ENCODE peak calls at places on chromosomes 12 and 14, in seven cellular contexts. One of them, this sample, is unnamed.

GRCh38 chr12:12091977-12092663 is 21.4 kb downstream of the BCL2L14 start:
- DNase-seq in activated CD8-positive, alpha-beta T cell treated with anti-CD3 and anti-CD28 coated beads for 36 hours: no peak
- DNase-seq in heart left ventricle: no peak
- DNase-seq in Calu3: no peak
- DNase-seq in HFFc6: no peak
- DNase-seq in endothelial cell: no peak
- DNase-seq in fibroblast of mammary gland: no peak
- DNase-seq in this sample: no peak

GRCh38 chr14:33661071-33661470 is 289.8 kb downstream of the EGLN3 start:
- DNase-seq in fibroblast of mammary gland: no peak
- DNase-seq in activated CD8-positive, alpha-beta T cell treated with anti-CD3 and anti-CD28 coated beads for 36 hours: no peak
- DNase-seq in endothelial cell: no peak
- DNase-seq in heart left ventricle: no peak
- DNase-seq in HFFc6: no peak
- DNase-seq in Calu3: no peak
- DNase-seq in this sample: no peak

GRCh38 chr12:120992989-120993388 is 14.6 kb downstream of the HNF1A start:
- DNase-seq in HFFc6: no peak
- DNase-seq in endothelial cell: no peak
- DNase-seq in activated CD8-positive, alpha-beta T cell treated with anti-CD3 and anti-CD28 coated beads for 36 hours: no peak
- DNase-seq in fibroblast of mammary gland: no peak
- DNase-seq in heart left ventricle: no peak
- DNase-seq in Calu3: no peak
- DNase-seq in this sample: no peak

GRCh38 chr12:79690606-79691298 is at the start of gene PAWR:
- DNase-seq in HFFc6: peak; percentile 41
- DNase-seq in Calu3: peak; percentile 92
- DNase-seq in endothelial cell: peak; percentile 79
- DNase-seq in fibroblast of mammary gland: peak; percentile 46
- DNase-seq in heart left ventricle: peak; percentile 36
- DNase-seq in activated CD8-positive, alpha-beta T cell treated with anti-CD3 and anti-CD28 coated beads for 36 hours: peak; percentile 41
- DNase-seq in this sample: peak; percentile 94

GRCh38 chr12:129887047-129887568 is 16.7 kb downstream of the TMEM132D start:
- DNase-seq in HFFc6: no peak
- DNase-seq in fibroblast of mammary gland: no peak
- DNase-seq in Calu3: no peak
- DNase-seq in endothelial cell: no peak
- DNase-seq in activated CD8-positive, alpha-beta T cell treated with anti-CD3 and anti-CD28 coated beads for 36 hours: no peak
- DNase-seq in heart left ventricle: no peak
- DNase-seq in this sample: no peak

GRCh38 chr12:1203735-1204019 is 212.7 kb downstream of the ERC1 start:
- DNase-seq in activated CD8-positive, alpha-beta T cell treated with anti-CD3 and anti-CD28 coated beads for 36 hours: no peak
- DNase-seq in fibroblast of mammary gland: no peak
- DNase-seq in HFFc6: no peak
- DNase-seq in endothelial cell: no peak
- DNase-seq in heart left ventricle: no peak
- DNase-seq in Calu3: no peak
- DNase-seq in this sample: no peak

GRCh38 chr14:93009471-93010117 is 86.6 kb downstream of the CHGA start:
- DNase-seq in HFFc6: no peak
- DNase-seq in heart left ventricle: peak; percentile 72
- DNase-seq in fibroblast of mammary gland: peak; percentile 61
- DNase-seq in endothelial cell: no peak
- DNase-seq in Calu3: no peak
- DNase-seq in activated CD8-positive, alpha-beta T cell treated with anti-CD3 and anti-CD28 coated beads for 36 hours: no peak
- DNase-seq in this sample: no peak

GRCh38 chr14:104893435-104894207 is 28.6 kb downstream of the CEP170B start:
- DNase-seq in activated CD8-positive, alpha-beta T cell treated with anti-CD3 and anti-CD28 coated beads for 36 hours: no peak
- DNase-seq in endothelial cell: peak; percentile 3
- DNase-seq in heart left ventricle: peak; percentile 21
- DNase-seq in fibroblast of mammary gland: no peak
- DNase-seq in Calu3: no peak
- DNase-seq in HFFc6: no peak
- DNase-seq in this sample: no peak

GRCh38 chr12:82862069-82862841 is 175.5 kb downstream of the TMTC2 start:
- DNase-seq in HFFc6: peak; percentile 3
- DNase-seq in Calu3: no peak
- DNase-seq in fibroblast of mammary gland: no peak
- DNase-seq in endothelial cell: no peak
- DNase-seq in heart left ventricle: no peak
- DNase-seq in activated CD8-positive, alpha-beta T cell treated with anti-CD3 and anti-CD28 coated beads for 36 hours: no peak
- DNase-seq in this sample: no peak

GRCh38 chr12:76018672-76019071 is 12.9 kb downstream of the PHLDA1 start:
- DNase-seq in Calu3: no peak
- DNase-seq in endothelial cell: no peak
- DNase-seq in HFFc6: no peak
- DNase-seq in heart left ventricle: no peak
- DNase-seq in activated CD8-positive, alpha-beta T cell treated with anti-CD3 and anti-CD28 coated beads for 36 hours: no peak
- DNase-seq in fibroblast of mammary gland: no peak
- DNase-seq in this sample: no peak

GRCh38 chr12:69698769-69699540 is at the start of gene BEST3:
- DNase-seq in activated CD8-positive, alpha-beta T cell treated with anti-CD3 and anti-CD28 coated beads for 36 hours: no peak
- DNase-seq in HFFc6: no peak
- DNase-seq in endothelial cell: no peak
- DNase-seq in Calu3: no peak
- DNase-seq in heart left ventricle: no peak
- DNase-seq in fibroblast of mammary gland: no peak
- DNase-seq in this sample: no peak

GRCh38 chr14:72810201-72810600 is 83.7 kb downstream of the DPF3 start:
- DNase-seq in HFFc6: no peak
- DNase-seq in fibroblast of mammary gland: no peak
- DNase-seq in activated CD8-positive, alpha-beta T cell treated with anti-CD3 and anti-CD28 coated beads for 36 hours: peak; percentile 88
- DNase-seq in endothelial cell: no peak
- DNase-seq in Calu3: no peak
- DNase-seq in heart left ventricle: no peak
- DNase-seq in this sample: no peak

GRCh38 chr12:68406134-68406576 is 74.0 kb upstream of the MDM1 start:
- DNase-seq in fibroblast of mammary gland: peak; percentile 89
- DNase-seq in activated CD8-positive, alpha-beta T cell treated with anti-CD3 and anti-CD28 coated beads for 36 hours: no peak
- DNase-seq in Calu3: peak; percentile 60
- DNase-seq in heart left ventricle: peak; percentile 96
- DNase-seq in endothelial cell: peak; percentile 32
- DNase-seq in HFFc6: peak; percentile 42
- DNase-seq in this sample: no peak

GRCh38 chr14:103708750-103709187 is 6.5 kb downstream of the XRCC3 start:
- DNase-seq in fibroblast of mammary gland: no peak
- DNase-seq in endothelial cell: no peak
- DNase-seq in activated CD8-positive, alpha-beta T cell treated with anti-CD3 and anti-CD28 coated beads for 36 hours: no peak
- DNase-seq in heart left ventricle: no peak
- DNase-seq in HFFc6: no peak
- DNase-seq in Calu3: no peak
- DNase-seq in this sample: no peak

GRCh38 chr14:55339770-55340169 is 68.5 kb downstream of the FBXO34 start:
- DNase-seq in HFFc6: no peak
- DNase-seq in activated CD8-positive, alpha-beta T cell treated with anti-CD3 and anti-CD28 coated beads for 36 hours: peak; percentile 68
- DNase-seq in Calu3: no peak
- DNase-seq in heart left ventricle: no peak
- DNase-seq in endothelial cell: no peak
- DNase-seq in fibroblast of mammary gland: no peak
- DNase-seq in this sample: peak; percentile 50

GRCh38 chr12:132230381-132230780 is 86.1 kb downstream of the NOC4L start:
- DNase-seq in Calu3: no peak
- DNase-seq in HFFc6: no peak
- DNase-seq in heart left ventricle: no peak
- DNase-seq in endothelial cell: no peak
- DNase-seq in fibroblast of mammary gland: no peak
- DNase-seq in activated CD8-positive, alpha-beta T cell treated with anti-CD3 and anti-CD28 coated beads for 36 hours: no peak
- DNase-seq in this sample: no peak

GRCh38 chr12:93824514-93825500 is 147.6 kb downstream of the CRADD start:
- DNase-seq in activated CD8-positive, alpha-beta T cell treated with anti-CD3 and anti-CD28 coated beads for 36 hours: no peak
- DNase-seq in endothelial cell: no peak
- DNase-seq in heart left ventricle: no peak
- DNase-seq in Calu3: no peak
- DNase-seq in HFFc6: peak; percentile 52
- DNase-seq in fibroblast of mammary gland: peak; percentile 36
- DNase-seq in this sample: no peak

GRCh38 chr14:99853206-99853605 is 60.0 kb downstream of the EML1 start:
- DNase-seq in Calu3: no peak
- DNase-seq in activated CD8-positive, alpha-beta T cell treated with anti-CD3 and anti-CD28 coated beads for 36 hours: no peak
- DNase-seq in fibroblast of mammary gland: no peak
- DNase-seq in endothelial cell: no peak
- DNase-seq in heart left ventricle: peak; percentile 32
- DNase-seq in HFFc6: no peak
- DNase-seq in this sample: no peak

GRCh38 chr12:89060133-89060532 is 292.2 kb downstream of the DUSP6 start:
- DNase-seq in activated CD8-positive, alpha-beta T cell treated with anti-CD3 and anti-CD28 coated beads for 36 hours: no peak
- DNase-seq in fibroblast of mammary gland: peak; percentile 31
- DNase-seq in endothelial cell: no peak
- DNase-seq in HFFc6: no peak
- DNase-seq in Calu3: no peak
- DNase-seq in heart left ventricle: no peak
- DNase-seq in this sample: no peak

GRCh38 chr12:108980831-108981618 is 39.8 kb downstream of the SVOP start:
- DNase-seq in Calu3: no peak
- DNase-seq in HFFc6: peak; percentile 64
- DNase-seq in fibroblast of mammary gland: peak; percentile 33
- DNase-seq in endothelial cell: no peak
- DNase-seq in heart left ventricle: peak; percentile 60
- DNase-seq in activated CD8-positive, alpha-beta T cell treated with anti-CD3 and anti-CD28 coated beads for 36 hours: no peak
- DNase-seq in this sample: no peak

GRCh38 chr14:26381405-26381804 is 216.4 kb downstream of the NOVA1 start:
- DNase-seq in fibroblast of mammary gland: no peak
- DNase-seq in Calu3: no peak
- DNase-seq in heart left ventricle: no peak
- DNase-seq in activated CD8-positive, alpha-beta T cell treated with anti-CD3 and anti-CD28 coated beads for 36 hours: no peak
- DNase-seq in HFFc6: no peak
- DNase-seq in endothelial cell: no peak
- DNase-seq in this sample: no peak

GRCh38 chr14:96493178-96493577 is 9.0 kb upstream of the PAPOLA start:
- DNase-seq in Calu3: no peak
- DNase-seq in heart left ventricle: no peak
- DNase-seq in endothelial cell: no peak
- DNase-seq in HFFc6: no peak
- DNase-seq in fibroblast of mammary gland: no peak
- DNase-seq in activated CD8-positive, alpha-beta T cell treated with anti-CD3 and anti-CD28 coated beads for 36 hours: no peak
- DNase-seq in this sample: no peak

GRCh38 chr12:123678981-123679380 is 8.1 kb downstream of the TCTN2 start:
- DNase-seq in endothelial cell: no peak
- DNase-seq in activated CD8-positive, alpha-beta T cell treated with anti-CD3 and anti-CD28 coated beads for 36 hours: no peak
- DNase-seq in fibroblast of mammary gland: no peak
- DNase-seq in heart left ventricle: no peak
- DNase-seq in HFFc6: no peak
- DNase-seq in Calu3: no peak
- DNase-seq in this sample: no peak

GRCh38 chr14:24694680-24695079 is 60.7 kb upstream of the GZMB start:
- DNase-seq in fibroblast of mammary gland: no peak
- DNase-seq in heart left ventricle: no peak
- DNase-seq in Calu3: no peak
- DNase-seq in endothelial cell: no peak
- DNase-seq in activated CD8-positive, alpha-beta T cell treated with anti-CD3 and anti-CD28 coated beads for 36 hours: peak; percentile 25
- DNase-seq in HFFc6: no peak
- DNase-seq in this sample: no peak

GRCh38 chr12:26728205-26729050 is 104.6 kb downstream of the ITPR2 start:
- DNase-seq in fibroblast of mammary gland: no peak
- DNase-seq in activated CD8-positive, alpha-beta T cell treated with anti-CD3 and anti-CD28 coated beads for 36 hours: peak; percentile 77
- DNase-seq in heart left ventricle: no peak
- DNase-seq in HFFc6: no peak
- DNase-seq in endothelial cell: no peak
- DNase-seq in Calu3: no peak
- DNase-seq in this sample: peak; percentile 61

GRCh38 chr14:21071225-21072041 is 1.3 kb downstream of the ARHGEF40 start:
- DNase-seq in endothelial cell: peak; percentile 73
- DNase-seq in HFFc6: peak; percentile 91
- DNase-seq in Calu3: peak; percentile 58
- DNase-seq in activated CD8-positive, alpha-beta T cell treated with anti-CD3 and anti-CD28 coated beads for 36 hours: peak; percentile 76
- DNase-seq in heart left ventricle: peak; percentile 94
- DNase-seq in fibroblast of mammary gland: peak; percentile 95
- DNase-seq in this sample: peak; percentile 93
- TF ChIP-seq CTCF in endothelial cell: no peak
- TF ChIP-seq CTCF in HFFc6: no peak
- TF ChIP-seq CTCF in Calu3: no peak
- TF ChIP-seq CTCF in activated CD8-positive, alpha-beta T cell treated with anti-CD3 and anti-CD28 coated beads for 36 hours: no peak
- TF ChIP-seq CTCF in heart left ventricle: no peak
- TF ChIP-seq CTCF in fibroblast of mammary gland: no peak
- TF ChIP-seq CTCF in this sample: no peak

DNA sequence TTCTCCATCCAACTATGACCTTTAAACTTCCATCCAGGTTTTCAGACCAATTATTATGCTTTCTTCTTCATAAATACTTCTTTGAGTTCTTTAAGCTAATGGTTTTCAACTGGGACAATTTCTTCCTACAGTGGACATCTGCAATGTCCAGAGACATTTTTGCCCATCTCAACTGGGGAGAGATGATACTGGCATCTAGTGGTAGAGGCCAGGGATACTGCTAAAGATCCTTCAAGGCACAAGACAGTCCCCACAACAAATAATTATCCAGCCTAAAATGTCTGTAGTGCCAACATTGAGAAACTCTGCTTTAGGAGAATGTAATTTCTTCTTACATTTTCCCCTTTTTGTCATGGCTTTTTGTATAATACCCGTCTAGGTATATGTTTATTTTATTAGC is 10.6 kb downstream of the TRHDE start:
- DNase-seq in fibroblast of mammary gland: peak; percentile 16
- DNase-seq in heart left ventricle: no peak
- DNase-seq in endothelial cell: no peak
- DNase-seq in HFFc6: peak; percentile 71
- DNase-seq in Calu3: no peak
- DNase-seq in activated CD8-positive, alpha-beta T cell treated with anti-CD3 and anti-CD28 coated beads for 36 hours: no peak
- DNase-seq in this sample: no peak
- TF ChIP-seq CTCF in fibroblast of mammary gland: peak; percentile 41
- TF ChIP-seq CTCF in heart left ventricle: no peak
- TF ChIP-seq CTCF in endothelial cell: no peak
- TF ChIP-seq CTCF in HFFc6: peak; percentile 81
- TF ChIP-seq CTCF in Calu3: peak; percentile 18
- TF ChIP-seq CTCF in activated CD8-positive, alpha-beta T cell treated with anti-CD3 and anti-CD28 coated beads for 36 hours: no peak
- TF ChIP-seq CTCF in this sample: peak; percentile 7

DNA sequence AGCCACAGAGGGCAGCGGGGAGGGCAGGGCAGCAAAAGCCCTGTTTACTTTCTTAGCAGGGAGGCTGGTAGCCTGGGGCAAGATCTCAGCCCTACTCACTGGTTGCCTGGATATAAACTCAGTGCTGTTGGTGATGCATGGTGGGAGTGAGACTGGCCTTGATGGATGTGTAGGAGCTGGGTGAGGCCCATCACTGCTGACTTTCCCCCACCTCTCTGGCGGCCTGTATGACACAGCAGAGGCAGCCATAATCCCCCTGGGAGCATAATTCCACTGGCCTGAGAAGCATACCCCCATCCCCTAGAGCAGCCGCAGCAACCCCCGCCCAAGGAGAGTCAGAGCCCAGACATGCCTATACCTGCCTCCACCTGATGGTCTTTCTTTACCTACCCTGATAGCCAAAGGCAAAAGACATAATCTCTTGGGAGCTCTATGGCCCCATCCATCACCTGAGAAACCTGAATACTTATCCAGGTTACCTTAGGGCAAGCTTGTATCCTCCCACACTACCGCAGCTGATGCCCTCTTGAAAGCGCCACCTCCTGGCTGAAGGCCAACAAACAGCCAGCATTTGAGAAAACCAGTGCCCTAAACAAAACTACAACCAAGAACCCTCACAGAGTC is 59.3 kb downstream of the DNAI7 start:
- DNase-seq in activated CD8-positive, alpha-beta T cell treated with anti-CD3 and anti-CD28 coated beads for 36 hours: peak; percentile 30
- DNase-seq in fibroblast of mammary gland: no peak
- DNase-seq in HFFc6: peak; percentile 8
- DNase-seq in Calu3: no peak
- DNase-seq in endothelial cell: peak; percentile 49
- DNase-seq in heart left ventricle: no peak
- DNase-seq in this sample: no peak
- TF ChIP-seq CTCF in activated CD8-positive, alpha-beta T cell treated with anti-CD3 and anti-CD28 coated beads for 36 hours: no peak
- TF ChIP-seq CTCF in fibroblast of mammary gland: no peak
- TF ChIP-seq CTCF in HFFc6: no peak
- TF ChIP-seq CTCF in Calu3: no peak
- TF ChIP-seq CTCF in endothelial cell: peak; percentile 25
- TF ChIP-seq CTCF in heart left ventricle: no peak
- TF ChIP-seq CTCF in this sample: no peak

GRCh38 chr12:110224379-110225304 is 56.4 kb upstream of the ATP2A2 start:
- DNase-seq in endothelial cell: no peak
- DNase-seq in HFFc6: peak; percentile 85
- DNase-seq in activated CD8-positive, alpha-beta T cell treated with anti-CD3 and anti-CD28 coated beads for 36 hours: no peak
- DNase-seq in fibroblast of mammary gland: peak; percentile 91
- DNase-seq in heart left ventricle: no peak
- DNase-seq in Calu3: no peak
- DNase-seq in this sample: no peak
- TF ChIP-seq CTCF in endothelial cell: no peak
- TF ChIP-seq CTCF in HFFc6: peak; percentile 79
- TF ChIP-seq CTCF in activated CD8-positive, alpha-beta T cell treated with anti-CD3 and anti-CD28 coated beads for 36 hours: peak; percentile 18
- TF ChIP-seq CTCF in fibroblast of mammary gland: peak; percentile 89
- TF ChIP-seq CTCF in heart left ventricle: peak; percentile 58
- TF ChIP-seq CTCF in Calu3: peak; percentile 47
- TF ChIP-seq CTCF in this sample: no peak

This sample was measured in GM20000.